ENCODE peak calls at places on chromosomes 3 and 15, in eight cellular contexts. X is esophagus squamous epithelium, E is colonic mucosa, M is A673, F is AML-193, K is EL, I is renal cortical epithelial cell, P is left lung. S is an unnamed sample.

GRCh38 chr3:166902374-166902773 is 477.7 kb downstream of the ZBBX start:
- DNase-seq in X (no peak), E (no peak), M (no peak), F (no peak), K (no peak), I (no peak), P (no peak), S (no peak)

GRCh38 chr15:57321485-57321884 is 54.8 kb upstream of the CGNL1 start:
- DNase-seq in X (no peak), E (no peak), M (no peak), F (no peak), K (no peak), I (no peak), P (no peak), S (no peak)

GRCh38 chr3:95883801-95884200 is 930.6 kb upstream of the EPHA6 start:
- DNase-seq in X (no peak), E (no peak), M (no peak), F (no peak), K (no peak), I (no peak), P (no peak), S (no peak)

GRCh38 chr3:123089611-123090301 is 22.9 kb downstream of the PDIA5 start:
- DNase-seq in X (no peak), E (no peak), M (no peak), F (no peak), K (no peak), I (peak; percentile 68), P (no peak), S (no peak)

GRCh38 chr3:20064796-20065564 is 24.7 kb downstream of the KAT2B start:
- DNase-seq in X (no peak), E (no peak), M (peak; percentile 11), F (no peak), K (no peak), I (no peak), P (no peak), S (no peak)

GRCh38 chr3:61560452-61561373 is 658 bp upstream of the PTPRG start:
- DNase-seq in X (no peak), E (peak; percentile 83), M (peak; percentile 91), F (no peak), K (peak; percentile 89), I (peak; percentile 84), P (peak; percentile 89), S (peak; percentile 46)

GRCh38 chr15:48084759-48085420 is 35.9 kb upstream of the SLC24A5 start:
- DNase-seq in X (no peak), E (no peak), M (peak; percentile 73), F (peak; percentile 14), K (peak; percentile 19), I (peak; percentile 61), P (no peak), S (no peak)

GRCh38 chr15:58490405-58491150 is 58.8 kb downstream of the LIPC start:
- DNase-seq in X (no peak), E (no peak), M (no peak), F (no peak), K (no peak), I (no peak), P (no peak), S (no peak)

GRCh38 chr15:32923176-32923575 is 205.4 kb downstream of the GREM1 start:
- DNase-seq in X (no peak), E (no peak), M (no peak), F (no peak), K (no peak), I (no peak), P (no peak), S (no peak)

GRCh38 chr3:45179163-45179562 is 33.0 kb upstream of the CDCP1 start:
- DNase-seq in X (no peak), E (no peak), M (no peak), F (no peak), K (no peak), I (no peak), P (no peak), S (no peak)

GRCh38 chr3:132247211-132247610 is 70.0 kb upstream of the ACP3 start:
- DNase-seq in X (no peak), E (no peak), M (no peak), F (no peak), K (no peak), I (no peak), P (no peak), S (no peak)

GRCh38 chr3:81279481-81280273 is 481.8 kb downstream of the GBE1 start:
- DNase-seq in X (no peak), E (no peak), M (no peak), F (no peak), K (peak; percentile 35), I (no peak), P (no peak), S (no peak)

GRCh38 chr3:33645060-33645841 is 72.8 kb downstream of the CLASP2 start:
- DNase-seq in X (no peak), E (no peak), M (peak; percentile 28), F (no peak), K (no peak), I (peak; percentile 53), P (no peak), S (no peak)

GRCh38 chr15:90419738-90420487 is 31.9 kb downstream of the IQGAP1 start:
- DNase-seq in X (no peak), E (no peak), M (peak; percentile 72), F (no peak), K (peak; percentile 91), I (peak; percentile 83), P (no peak), S (peak; percentile 59)

GRCh38 chr3:194126790-194127189 is 9.2 kb upstream of the HES1 start:
- DNase-seq in X (no peak), E (no peak), M (no peak), F (no peak), K (no peak), I (no peak), P (no peak), S (no peak)

GRCh38 chr3:129908417-129908816 is 14.9 kb upstream of the TMCC1 start:
- DNase-seq in X (no peak), E (no peak), M (no peak), F (no peak), K (no peak), I (peak; percentile 53), P (no peak), S (no peak)

GRCh38 chr15:73051402-73051810 is 857 bp upstream of the NEO1 start:
- DNase-seq in X (no peak), E (peak; percentile 74), M (peak; percentile 5), F (no peak), K (no peak), I (no peak), P (peak; percentile 85), S (no peak)

GRCh38 chr3:10085738-10086137 is 22.3 kb downstream of the FANCD2OS start:
- DNase-seq in X (no peak), E (no peak), M (no peak), F (no peak), K (no peak), I (peak; percentile 33), P (no peak), S (no peak)

GRCh38 chr3:189338366-189338765 is 166.6 kb downstream of the TPRG1 start:
- DNase-seq in X (no peak), E (no peak), M (no peak), F (no peak), K (no peak), I (no peak), P (no peak), S (no peak)

GRCh38 chr3:184685055-184685454 is 26.8 kb downstream of the MAGEF1 start:
- DNase-seq in X (no peak), E (no peak), M (no peak), F (no peak), K (no peak), I (no peak), P (no peak), S (no peak)

GRCh38 chr3:83523470-83524073 is 1435.2 kb upstream of the CADM2 start:
- DNase-seq in X (no peak), E (no peak), M (peak; percentile 62), F (peak; percentile 73), K (no peak), I (peak; percentile 53), P (no peak), S (no peak)

S was measured in AG04450.